ENCODE peak calls at places on chromosomes 3 and 15, in ten cellular contexts. One of them, this sample, is unnamed.

GRCh38 chr3:49673715-49674490 is at the start of gene APEH:
- DNase-seq in K562: peak; percentile 96
- DNase-seq in stomach: peak; percentile 98
- DNase-seq in ovary: peak; percentile 94
- DNase-seq in transverse colon: peak; percentile 98
- DNase-seq in H1: peak; percentile 88
- DNase-seq in upper lobe of left lung: peak; percentile 97
- DNase-seq in HepG2: peak; percentile 96
- DNase-seq in GM12878: peak; percentile 95
- DNase-seq in suprapubic skin: peak; percentile 97
- DNase-seq in this sample: peak; percentile 87

GRCh38 chr3:29140706-29141105 is 140.2 kb upstream of the RBMS3 start:
- DNase-seq in GM12878: no peak
- DNase-seq in HepG2: no peak
- DNase-seq in upper lobe of left lung: no peak
- DNase-seq in K562: no peak
- DNase-seq in ovary: no peak
- DNase-seq in transverse colon: no peak
- DNase-seq in suprapubic skin: no peak
- DNase-seq in stomach: no peak
- DNase-seq in H1: no peak
- DNase-seq in this sample: no peak

GRCh38 chr15:45242289-45242688 is 9.7 kb upstream of the SLC28A2 start:
- DNase-seq in K562: no peak
- DNase-seq in HepG2: no peak
- DNase-seq in H1: no peak
- DNase-seq in ovary: no peak
- DNase-seq in transverse colon: no peak
- DNase-seq in GM12878: no peak
- DNase-seq in suprapubic skin: no peak
- DNase-seq in upper lobe of left lung: no peak
- DNase-seq in stomach: no peak
- DNase-seq in this sample: no peak

GRCh38 chr3:178671261-178672191 is 135.3 kb downstream of the KCNMB2 start:
- DNase-seq in H1: no peak
- DNase-seq in upper lobe of left lung: no peak
- DNase-seq in transverse colon: no peak
- DNase-seq in ovary: no peak
- DNase-seq in stomach: no peak
- DNase-seq in K562: no peak
- DNase-seq in HepG2: no peak
- DNase-seq in GM12878: no peak
- DNase-seq in suprapubic skin: no peak
- DNase-seq in this sample: no peak

GRCh38 chr15:99955532-99955931 is 222.3 kb upstream of the LYSMD4 start:
- DNase-seq in GM12878: no peak
- DNase-seq in H1: no peak
- DNase-seq in stomach: no peak
- DNase-seq in transverse colon: no peak
- DNase-seq in K562: no peak
- DNase-seq in HepG2: no peak
- DNase-seq in ovary: no peak
- DNase-seq in suprapubic skin: peak; percentile 57
- DNase-seq in upper lobe of left lung: no peak
- DNase-seq in this sample: no peak

GRCh38 chr15:45274636-45275035 is 22.6 kb downstream of the SLC28A2 start:
- DNase-seq in H1: no peak
- DNase-seq in ovary: no peak
- DNase-seq in stomach: no peak
- DNase-seq in HepG2: no peak
- DNase-seq in GM12878: no peak
- DNase-seq in upper lobe of left lung: no peak
- DNase-seq in K562: no peak
- DNase-seq in suprapubic skin: no peak
- DNase-seq in transverse colon: no peak
- DNase-seq in this sample: no peak

GRCh38 chr3:124121379-124122336 is 129.7 kb upstream of the ROPN1 start:
- DNase-seq in suprapubic skin: no peak
- DNase-seq in GM12878: no peak
- DNase-seq in ovary: no peak
- DNase-seq in H1: no peak
- DNase-seq in stomach: no peak
- DNase-seq in HepG2: no peak
- DNase-seq in upper lobe of left lung: no peak
- DNase-seq in transverse colon: no peak
- DNase-seq in K562: no peak
- DNase-seq in this sample: no peak

GRCh38 chr15:92073044-92073785 is 219.7 kb downstream of the SLCO3A1 start:
- DNase-seq in K562: no peak
- DNase-seq in transverse colon: no peak
- DNase-seq in suprapubic skin: no peak
- DNase-seq in ovary: no peak
- DNase-seq in upper lobe of left lung: no peak
- DNase-seq in H1: no peak
- DNase-seq in GM12878: no peak
- DNase-seq in HepG2: no peak
- DNase-seq in stomach: no peak
- DNase-seq in this sample: no peak

GRCh38 chr15:94229591-94230365 is 1.6 kb upstream of the MCTP2 start:
- DNase-seq in ovary: no peak
- DNase-seq in HepG2: no peak
- DNase-seq in suprapubic skin: no peak
- DNase-seq in H1: no peak
- DNase-seq in stomach: no peak
- DNase-seq in transverse colon: no peak
- DNase-seq in GM12878: peak; percentile 70
- DNase-seq in K562: no peak
- DNase-seq in upper lobe of left lung: no peak
- DNase-seq in this sample: no peak

GRCh38 chr15:94230886-94231727 is at the start of gene MCTP2:
- DNase-seq in stomach: peak; percentile 89
- DNase-seq in K562: no peak
- DNase-seq in suprapubic skin: peak; percentile 89
- DNase-seq in HepG2: peak; percentile 62
- DNase-seq in transverse colon: peak; percentile 93
- DNase-seq in GM12878: peak; percentile 57
- DNase-seq in ovary: peak; percentile 26
- DNase-seq in upper lobe of left lung: peak; percentile 97
- DNase-seq in H1: peak; percentile 68
- DNase-seq in this sample: peak; percentile 51

GRCh38 chr15:94232107-94232506 is 746 bp downstream of the MCTP2 start:
- DNase-seq in ovary: no peak
- DNase-seq in HepG2: no peak
- DNase-seq in upper lobe of left lung: no peak
- DNase-seq in transverse colon: no peak
- DNase-seq in stomach: no peak
- DNase-seq in K562: no peak
- DNase-seq in GM12878: peak; percentile 28
- DNase-seq in suprapubic skin: no peak
- DNase-seq in H1: no peak
- DNase-seq in this sample: no peak

GRCh38 chr15:94230436-94230885 is 900 bp upstream of the MCTP2 start:
- DNase-seq in H1: no peak
- DNase-seq in upper lobe of left lung: no peak
- DNase-seq in transverse colon: no peak
- DNase-seq in K562: no peak
- DNase-seq in GM12878: no peak
- DNase-seq in stomach: no peak
- DNase-seq in ovary: no peak
- DNase-seq in HepG2: no peak
- DNase-seq in suprapubic skin: no peak
- DNase-seq in this sample: no peak

DNA sequence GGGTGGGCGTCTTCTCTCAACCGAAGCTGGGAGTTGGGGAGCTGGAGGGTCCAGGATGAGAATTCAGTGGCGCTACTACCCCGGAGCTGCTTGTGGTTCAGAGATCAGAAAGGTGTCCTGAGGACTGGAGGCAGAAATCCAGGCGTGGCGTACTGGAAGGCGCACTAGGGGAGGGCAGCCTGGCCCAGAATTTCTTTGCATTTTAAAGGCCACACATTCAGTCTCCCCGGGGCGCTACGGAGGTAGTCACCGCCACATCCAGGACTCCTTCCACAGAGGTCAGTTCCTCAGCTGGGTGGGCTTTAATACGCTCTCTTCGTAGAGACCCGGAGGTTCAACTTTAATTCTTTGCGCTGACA is 346 bp downstream of the MCTP2 start:
- DNase-seq in transverse colon: peak; percentile 49
- DNase-seq in HepG2: peak; percentile 7
- DNase-seq in upper lobe of left lung: no peak
- DNase-seq in H1: peak; percentile 31
- DNase-seq in GM12878: no peak
- DNase-seq in ovary: no peak
- DNase-seq in suprapubic skin: no peak
- DNase-seq in K562: no peak
- DNase-seq in stomach: peak; percentile 40
- DNase-seq in this sample: no peak
- TF ChIP-seq EP300 in transverse colon: no peak
- TF ChIP-seq EP300 in HepG2: no peak
- TF ChIP-seq EP300 in upper lobe of left lung: no peak
- TF ChIP-seq EP300 in H1: no peak
- TF ChIP-seq EP300 in GM12878: no peak
- TF ChIP-seq EP300 in ovary: no peak
- TF ChIP-seq EP300 in suprapubic skin: no peak
- TF ChIP-seq EP300 in K562: no peak
- TF ChIP-seq EP300 in stomach: no peak
- TF ChIP-seq EP300 in this sample: no peak

DNA sequence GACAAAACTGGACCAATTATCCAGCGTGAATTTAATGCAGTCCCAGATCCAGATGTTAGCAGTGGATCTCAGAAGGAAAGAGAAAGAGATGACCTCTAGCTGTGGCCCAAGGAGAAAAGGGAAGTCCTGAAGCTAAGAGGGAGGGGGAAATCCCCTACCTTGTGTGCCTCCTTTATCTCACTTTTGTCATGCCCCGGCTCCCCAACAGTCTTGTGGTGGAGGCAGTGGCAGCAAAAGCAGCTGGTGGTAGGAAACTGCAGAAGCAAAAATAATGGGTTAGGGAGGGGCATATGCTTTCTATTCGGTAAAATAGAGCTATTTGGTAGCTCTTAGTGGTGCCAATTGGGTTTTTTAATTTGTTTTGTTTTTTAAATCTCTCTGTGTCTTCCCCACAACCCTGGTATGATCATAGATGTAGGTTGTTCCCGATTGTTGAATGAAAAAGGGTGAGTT is 56.5 kb downstream of the MCTP2 start:
- DNase-seq in GM12878: peak; percentile 66
- DNase-seq in transverse colon: peak; percentile 43
- DNase-seq in stomach: peak; percentile 31
- DNase-seq in K562: no peak
- DNase-seq in ovary: no peak
- DNase-seq in H1: no peak
- DNase-seq in upper lobe of left lung: no peak
- DNase-seq in suprapubic skin: no peak
- DNase-seq in HepG2: no peak
- DNase-seq in this sample: no peak
- TF ChIP-seq POLR2A in GM12878: no peak
- TF ChIP-seq POLR2A in transverse colon: no peak
- TF ChIP-seq POLR2A in stomach: no peak
- TF ChIP-seq POLR2A in K562: no peak
- TF ChIP-seq POLR2A in ovary: no peak
- TF ChIP-seq POLR2A in H1: no peak
- TF ChIP-seq POLR2A in upper lobe of left lung: no peak
- TF ChIP-seq POLR2A in suprapubic skin: no peak
- TF ChIP-seq POLR2A in HepG2: no peak
- TF ChIP-seq POLR2A in this sample: no peak

GRCh38 chr3:128317101-128317697 is 149.5 kb downstream of the DNAJB8 start:
- DNase-seq in stomach: peak; percentile 17
- DNase-seq in K562: no peak
- DNase-seq in ovary: no peak
- DNase-seq in GM12878: no peak
- DNase-seq in transverse colon: no peak
- DNase-seq in HepG2: no peak
- DNase-seq in upper lobe of left lung: peak; percentile 43
- DNase-seq in suprapubic skin: no peak
- DNase-seq in H1: no peak
- DNase-seq in this sample: no peak
- H3K27ac ChIP-seq in stomach: no peak overlapping the region
- H3K27ac ChIP-seq in K562: no peak overlapping the region
- H3K27ac ChIP-seq in ovary: peak overlapping the region; percentile 12
- H3K27ac ChIP-seq in GM12878: no peak overlapping the region
- H3K27ac ChIP-seq in transverse colon: no peak overlapping the region
- H3K27ac ChIP-seq in HepG2: no peak overlapping the region
- H3K27ac ChIP-seq in upper lobe of left lung: no peak overlapping the region
- H3K27ac ChIP-seq in suprapubic skin: no peak overlapping the region
- H3K27ac ChIP-seq in H1: no peak overlapping the region
- H3K27ac ChIP-seq in this sample: no peak overlapping the region

GRCh38 chr3:171953300-171954022 is 85.9 kb upstream of the FNDC3B start:
- DNase-seq in H1: no peak
- DNase-seq in transverse colon: no peak
- DNase-seq in stomach: no peak
- DNase-seq in K562: no peak
- DNase-seq in suprapubic skin: no peak
- DNase-seq in upper lobe of left lung: no peak
- DNase-seq in ovary: no peak
- DNase-seq in GM12878: no peak
- DNase-seq in HepG2: peak; percentile 70
- DNase-seq in this sample: no peak

GRCh38 chr3:171949559-171949958 is 89.8 kb upstream of the FNDC3B start:
- DNase-seq in GM12878: no peak
- DNase-seq in upper lobe of left lung: no peak
- DNase-seq in transverse colon: no peak
- DNase-seq in HepG2: no peak
- DNase-seq in H1: no peak
- DNase-seq in K562: no peak
- DNase-seq in ovary: no peak
- DNase-seq in stomach: no peak
- DNase-seq in suprapubic skin: no peak
- DNase-seq in this sample: no peak

GRCh38 chr3:171948674-171949073 is 90.7 kb upstream of the FNDC3B start:
- DNase-seq in suprapubic skin: no peak
- DNase-seq in upper lobe of left lung: no peak
- DNase-seq in ovary: no peak
- DNase-seq in HepG2: no peak
- DNase-seq in H1: no peak
- DNase-seq in GM12878: no peak
- DNase-seq in stomach: no peak
- DNase-seq in K562: no peak
- DNase-seq in transverse colon: no peak
- DNase-seq in this sample: no peak

GRCh38 chr3:171950373-171950772 is 89.0 kb upstream of the FNDC3B start:
- DNase-seq in HepG2: peak; percentile 35
- DNase-seq in suprapubic skin: no peak
- DNase-seq in upper lobe of left lung: no peak
- DNase-seq in GM12878: no peak
- DNase-seq in transverse colon: no peak
- DNase-seq in H1: no peak
- DNase-seq in stomach: no peak
- DNase-seq in K562: no peak
- DNase-seq in ovary: no peak
- DNase-seq in this sample: no peak

DNA sequence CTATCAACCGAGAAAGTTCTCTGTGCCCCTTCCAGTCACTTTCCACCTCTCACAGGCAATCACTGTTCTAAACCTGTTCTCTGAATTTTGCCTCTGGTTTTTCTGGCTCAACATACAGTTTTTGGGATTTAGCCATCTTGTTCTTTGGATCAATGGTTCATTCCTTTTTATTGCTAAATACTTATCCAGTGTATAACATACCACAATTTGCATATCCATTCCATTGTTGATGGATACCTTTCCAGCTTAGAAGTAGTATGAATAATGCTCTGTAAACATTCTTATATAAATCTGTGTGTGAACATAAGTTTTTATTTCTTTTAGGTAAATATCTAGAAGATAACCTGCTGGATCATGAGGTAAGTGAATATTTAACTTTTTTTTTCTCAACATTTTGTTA is 87.8 kb upstream of the FNDC3B start:
- DNase-seq in ovary: no peak
- DNase-seq in GM12878: no peak
- DNase-seq in HepG2: no peak
- DNase-seq in upper lobe of left lung: no peak
- DNase-seq in suprapubic skin: no peak
- DNase-seq in K562: no peak
- DNase-seq in stomach: no peak
- DNase-seq in H1: no peak
- DNase-seq in transverse colon: no peak
- DNase-seq in this sample: no peak
- TF ChIP-seq EP300 in ovary: no peak
- TF ChIP-seq EP300 in GM12878: no peak
- TF ChIP-seq EP300 in HepG2: no peak
- TF ChIP-seq EP300 in upper lobe of left lung: no peak
- TF ChIP-seq EP300 in suprapubic skin: no peak
- TF ChIP-seq EP300 in K562: no peak
- TF ChIP-seq EP300 in stomach: no peak
- TF ChIP-seq EP300 in H1: no peak
- TF ChIP-seq EP300 in transverse colon: no peak
- TF ChIP-seq EP300 in this sample: no peak

This sample was measured in tibial nerve.